ENCODE peak calls at places on chromosomes 12 and 14, in four cellular contexts. One of them, this sample, is unnamed.

GRCh38 chr14:96979611-96980074 is 182.5 kb downstream of the VRK1 start:
- DNase-seq in brain microvascular endothelial cell: no peak
- DNase-seq in HS-27A: no peak
- DNase-seq in NCI-H460: no peak
- DNase-seq in this sample: no peak

GRCh38 chr12:50625029-50625875 is 120.5 kb downstream of the DIP2B start:
- DNase-seq in NCI-H460: no peak
- DNase-seq in HS-27A: no peak
- DNase-seq in brain microvascular endothelial cell: no peak
- DNase-seq in this sample: no peak

GRCh38 chr12:6820171-6820570 is 1.4 kb upstream of the GPR162 start:
- DNase-seq in HS-27A: no peak
- DNase-seq in NCI-H460: no peak
- DNase-seq in brain microvascular endothelial cell: no peak
- DNase-seq in this sample: no peak

GRCh38 chr12:86052921-86053320 is 178.8 kb downstream of the NTS start:
- DNase-seq in HS-27A: no peak
- DNase-seq in NCI-H460: no peak
- DNase-seq in brain microvascular endothelial cell: no peak
- DNase-seq in this sample: no peak

GRCh38 chr12:4985820-4986219 is 57.9 kb upstream of the KCNA5 start:
- DNase-seq in HS-27A: no peak
- DNase-seq in brain microvascular endothelial cell: no peak
- DNase-seq in NCI-H460: no peak
- DNase-seq in this sample: no peak

GRCh38 chr12:60100150-60100549 is 504.3 kb downstream of the SLC16A7 start:
- DNase-seq in NCI-H460: no peak
- DNase-seq in brain microvascular endothelial cell: peak
- DNase-seq in HS-27A: no peak
- DNase-seq in this sample: no peak

GRCh38 chr14:73162271-73162670 is 26.0 kb downstream of the PSEN1 start:
- DNase-seq in brain microvascular endothelial cell: no peak
- DNase-seq in HS-27A: no peak
- DNase-seq in NCI-H460: no peak
- DNase-seq in this sample: no peak

GRCh38 chr14:79605863-79606262 is 605.4 kb downstream of the DIO2 start:
- DNase-seq in HS-27A: no peak
- DNase-seq in brain microvascular endothelial cell: no peak
- DNase-seq in NCI-H460: no peak
- DNase-seq in this sample: no peak

GRCh38 chr14:19920021-19920657 is at the start of gene OR4K5:
- DNase-seq in HS-27A: no peak
- DNase-seq in NCI-H460: no peak
- DNase-seq in brain microvascular endothelial cell: no peak
- DNase-seq in this sample: no peak

GRCh38 chr12:108340037-108340436 is 926 bp upstream of the CMKLR1 start:
- DNase-seq in brain microvascular endothelial cell: no peak
- DNase-seq in HS-27A: no peak
- DNase-seq in NCI-H460: no peak
- DNase-seq in this sample: no peak

GRCh38 chr14:63361790-63362189 is 43.1 kb upstream of the GPHB5 start:
- DNase-seq in HS-27A: no peak
- DNase-seq in NCI-H460: no peak
- DNase-seq in brain microvascular endothelial cell: no peak
- DNase-seq in this sample: no peak

GRCh38 chr12:111410229-111411186 is 4.8 kb downstream of the SH2B3 start:
- DNase-seq in NCI-H460: no peak
- DNase-seq in brain microvascular endothelial cell: no peak
- DNase-seq in HS-27A: no peak
- DNase-seq in this sample: no peak

GRCh38 chr14:103427485-103428443 is 42.5 kb downstream of the MARK3 start:
- DNase-seq in HS-27A: no peak
- DNase-seq in brain microvascular endothelial cell: peak
- DNase-seq in NCI-H460: no peak
- DNase-seq in this sample: no peak

GRCh38 chr14:59454131-59454530 is 11.0 kb downstream of the GPR135 start:
- DNase-seq in HS-27A: peak
- DNase-seq in NCI-H460: no peak
- DNase-seq in brain microvascular endothelial cell: peak
- DNase-seq in this sample: no peak

GRCh38 chr14:103613517-103613916 is 15.5 kb upstream of the KLC1 start:
- DNase-seq in brain microvascular endothelial cell: no peak
- DNase-seq in HS-27A: no peak
- DNase-seq in NCI-H460: peak
- DNase-seq in this sample: no peak

GRCh38 chr12:1398673-1399072 is 195.7 kb downstream of the FBXL14 start:
- DNase-seq in NCI-H460: peak
- DNase-seq in brain microvascular endothelial cell: no peak
- DNase-seq in HS-27A: peak
- DNase-seq in this sample: no peak

GRCh38 chr12:32605326-32606095 is 73.6 kb upstream of the DNM1L start:
- DNase-seq in NCI-H460: no peak
- DNase-seq in HS-27A: no peak
- DNase-seq in brain microvascular endothelial cell: no peak
- DNase-seq in this sample: no peak

GRCh38 chr14:105760691-105761344 is 234.4 kb downstream of the TMEM121 start:
- DNase-seq in HS-27A: no peak
- DNase-seq in NCI-H460: no peak
- DNase-seq in brain microvascular endothelial cell: no peak
- DNase-seq in this sample: no peak

GRCh38 chr12:80936642-80937390 is 918 bp downstream of the LIN7A start:
- DNase-seq in HS-27A: no peak
- DNase-seq in brain microvascular endothelial cell: peak
- DNase-seq in NCI-H460: peak
- DNase-seq in this sample: peak

GRCh38 chr12:131114942-131115584 is 161.4 kb downstream of the ADGRD1 start:
- DNase-seq in NCI-H460: no peak
- DNase-seq in HS-27A: no peak
- DNase-seq in brain microvascular endothelial cell: no peak
- DNase-seq in this sample: no peak